ENCODE peak calls at places on chromosomes 2 and 18, in four cellular contexts. R, B, Y and M are unnamed samples.

GRCh38 chr18:2036136-2036535 is 535.2 kb downstream of the METTL4 start:
- DNase-seq in R (no peak), Y (no peak), B (no peak), M (no peak)

GRCh38 chr18:37584952-37585695 is 19.5 kb upstream of the CELF4 start:
- DNase-seq in R (no peak), Y (no peak), B (no peak), M (no peak)

GRCh38 chr18:35267809-35268208 is 22.2 kb downstream of the ZSCAN30 start:
- DNase-seq in Y (no peak), B (no peak), R (no peak), M (no peak)

GRCh38 chr2:199410130-199410529 is 47.6 kb downstream of the SATB2 start:
- DNase-seq in R (no peak), B (no peak), Y (no peak), M (no peak)

GRCh38 chr2:129729646-129730045 is 249.8 kb upstream of the RAB6C start:
- DNase-seq in Y (no peak), R (no peak), B (no peak), M (no peak)

GRCh38 chr18:73688161-73688560 is 459.5 kb downstream of the FBXO15 start:
- DNase-seq in R (no peak), B (no peak), Y (no peak), M (no peak)

GRCh38 chr2:235238537-235238936 is 255.3 kb upstream of the AGAP1 start:
- DNase-seq in B (no peak), Y (no peak), R (no peak), M (no peak)

GRCh38 chr2:137809252-137809651 is 155.0 kb upstream of the HNMT start:
- DNase-seq in B (no peak), Y (no peak), R (no peak), M (no peak)

GRCh38 chr18:12030667-12031066 is 49.4 kb downstream of the IMPA2 start:
- DNase-seq in R (no peak), B (no peak), Y (no peak), M (no peak)

GRCh38 chr2:128601298-128602037 is 282.8 kb upstream of the HS6ST1 start:
- DNase-seq in Y (no peak), B (no peak), R (no peak), M (no peak)

GRCh38 chr2:234564719-234565118 is 67.8 kb upstream of the ARL4C start:
- DNase-seq in Y (no peak), R (no peak), B (no peak), M (no peak)

GRCh38 chr2:27236626-27237025 is 19.5 kb downstream of the CAD start:
- DNase-seq in B (no peak), Y (no peak), R (no peak), M (no peak)

GRCh38 chr2:11281221-11281620 is 63.2 kb downstream of the ROCK2 start:
- DNase-seq in B (no peak), R (no peak), Y (no peak), M (no peak)

GRCh38 chr18:37403100-37403781 is 162.4 kb downstream of the CELF4 start:
- DNase-seq in B (no peak), R (no peak), Y (no peak), M (no peak)

GRCh38 chr18:46283895-46284295 is 179.7 kb downstream of the HAUS1 start:
- DNase-seq in B (no peak), Y (no peak), R (no peak), M (no peak)
- TF ChIP-seq REST in B (peak; percentile 42), Y (no peak), R (no peak), M (peak; percentile 38)

GRCh38 chr2:164613321-164613982 is 7.8 kb downstream of the GRB14 start:
- DNase-seq in B (no peak), R (no peak), Y (no peak), M (no peak)

GRCh38 chr2:164621761-164622105 is 451 bp upstream of the GRB14 start:
- DNase-seq in Y (no peak), R (no peak), B (no peak), M (peak; percentile 65)

GRCh38 chr2:164620873-164621760 is at the start of gene GRB14:
- DNase-seq in B (no peak), R (no peak), Y (peak; percentile 32), M (peak; percentile 78)

GRCh38 chr2:164622338-164623106 is 1.2 kb upstream of the GRB14 start:
- DNase-seq in Y (no peak), B (no peak), R (no peak), M (no peak)

GRCh38 chr2:164617466-164617865 is 3.8 kb downstream of the GRB14 start:
- DNase-seq in Y (no peak), R (no peak), B (no peak), M (no peak)
- TF ChIP-seq KDM1A in Y (no peak), R (no peak), B (no peak), M (no peak)

GRCh38 chr2:43041661-43042360 is 184.6 kb downstream of the ZFP36L2 start:
- DNase-seq in Y (peak; percentile 46), B (no peak), R (peak; percentile 77), M (peak; percentile 80)
- TF ChIP-seq CEBPB in Y (no peak), B (no peak), R (no peak), M (peak; percentile 13)

DNA sequence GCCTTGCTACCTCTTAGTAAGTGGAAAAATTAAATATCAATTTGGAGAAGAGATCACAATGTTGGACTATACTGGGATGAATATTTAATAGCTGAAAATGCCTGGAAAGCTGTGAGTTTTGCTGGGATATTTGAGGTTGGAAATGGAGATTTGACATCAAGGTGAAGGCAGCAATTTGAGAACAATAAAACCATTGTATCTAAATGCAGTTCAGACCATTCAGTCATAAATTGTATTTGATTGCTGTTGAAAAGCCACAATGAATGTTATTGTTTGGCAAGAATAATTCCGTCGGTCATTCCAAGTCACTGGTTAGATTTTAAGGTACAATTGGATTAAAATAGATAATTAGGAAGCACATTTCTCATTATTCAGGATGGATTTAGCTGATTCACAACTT is 325.6 kb downstream of the HRH4 start:
- DNase-seq in Y (no peak), B (no peak), R (no peak), M (no peak)
- TF ChIP-seq REST in Y (no peak), B (no peak), R (no peak), M (no peak)

DNA sequence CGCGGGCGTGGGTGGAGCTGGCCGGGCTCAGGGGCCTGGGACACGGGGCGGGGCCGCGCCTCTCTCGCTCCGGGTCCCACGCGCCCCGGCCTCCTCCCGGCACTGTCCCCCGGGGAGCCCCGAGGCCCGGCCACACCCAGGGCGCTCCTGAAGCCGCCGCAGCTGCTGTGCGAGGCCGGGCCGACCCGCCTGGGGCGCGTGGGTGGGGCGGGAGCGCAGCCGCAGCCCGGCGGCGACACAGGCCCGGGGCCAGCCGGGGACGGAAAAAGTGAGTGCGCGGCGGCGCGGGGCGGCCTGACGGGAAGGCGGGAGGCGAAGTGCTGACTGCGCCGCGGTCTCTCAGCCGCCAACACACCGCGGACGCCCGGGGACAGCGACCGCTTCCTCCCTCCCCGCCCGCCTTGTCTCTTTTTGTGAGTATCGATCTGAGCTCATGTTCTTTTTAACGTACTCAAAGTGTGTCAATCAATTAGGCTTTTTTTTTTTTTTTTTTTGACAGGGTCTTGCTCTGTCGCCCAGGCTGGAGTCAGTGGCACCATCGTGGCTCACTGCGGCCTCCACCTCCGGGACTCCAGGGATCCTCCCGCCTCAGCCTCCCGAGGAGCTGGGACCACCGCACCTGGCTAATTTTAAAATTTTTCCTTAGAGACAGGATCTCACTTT is 14.5 kb downstream of the PDCD1 start:
- DNase-seq in R (peak; percentile 83), Y (no peak), B (no peak), M (peak; percentile 45)
- TF ChIP-seq KDM1A in R (no peak), Y (no peak), B (no peak), M (no peak)

GRCh38 chr2:215171826-215172225 is 33.4 kb upstream of the ABCA12 start:
- DNase-seq in R (no peak), Y (no peak), B (no peak), M (no peak)

DNA sequence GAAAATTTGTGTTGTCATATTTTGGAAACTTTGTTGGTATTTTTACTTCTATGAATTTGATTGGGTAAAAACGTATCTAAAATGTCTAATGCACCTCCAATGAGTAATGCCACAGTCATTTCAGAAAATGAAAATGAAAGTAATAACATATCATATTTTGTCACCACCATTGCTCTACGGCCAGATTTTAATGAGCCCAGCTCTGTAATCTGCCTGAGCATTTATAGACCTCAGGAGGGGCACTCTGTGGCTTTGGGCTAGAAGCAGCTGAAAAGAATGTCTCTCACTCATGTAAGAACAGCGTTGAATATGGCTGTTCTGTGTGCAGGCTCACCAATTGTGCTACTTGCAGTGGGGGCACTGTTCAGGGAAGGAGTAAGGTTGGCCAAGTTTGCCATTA is 32.7 kb upstream of the ABCA12 start:
- DNase-seq in Y (no peak), B (peak; percentile 26), R (no peak), M (no peak)
- TF ChIP-seq CEBPB in Y (no peak), B (no peak), R (no peak), M (no peak)

DNA sequence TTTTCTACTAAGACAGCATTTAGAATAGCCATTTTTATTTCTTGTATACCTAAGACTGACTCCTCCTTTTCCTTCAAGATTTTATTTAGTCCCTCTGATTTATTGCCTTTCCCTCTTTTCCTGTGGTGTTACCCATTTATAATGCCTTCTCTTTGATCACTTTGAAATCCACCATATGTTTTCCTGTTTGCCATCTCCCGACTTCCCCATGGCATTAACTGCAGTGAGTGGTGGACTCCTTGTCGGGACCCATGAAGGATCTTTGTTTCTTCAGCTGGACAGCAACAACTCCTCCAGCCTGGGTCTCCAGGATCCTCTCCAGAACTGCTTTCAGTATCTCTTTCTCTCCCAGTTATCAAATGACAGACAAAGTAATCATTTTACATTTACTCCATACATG is 160.8 kb downstream of the CSRNP3 start:
- DNase-seq in B (no peak), Y (no peak), R (no peak), M (no peak)
- TF ChIP-seq REST in B (no peak), Y (no peak), R (no peak), M (no peak)

DNA sequence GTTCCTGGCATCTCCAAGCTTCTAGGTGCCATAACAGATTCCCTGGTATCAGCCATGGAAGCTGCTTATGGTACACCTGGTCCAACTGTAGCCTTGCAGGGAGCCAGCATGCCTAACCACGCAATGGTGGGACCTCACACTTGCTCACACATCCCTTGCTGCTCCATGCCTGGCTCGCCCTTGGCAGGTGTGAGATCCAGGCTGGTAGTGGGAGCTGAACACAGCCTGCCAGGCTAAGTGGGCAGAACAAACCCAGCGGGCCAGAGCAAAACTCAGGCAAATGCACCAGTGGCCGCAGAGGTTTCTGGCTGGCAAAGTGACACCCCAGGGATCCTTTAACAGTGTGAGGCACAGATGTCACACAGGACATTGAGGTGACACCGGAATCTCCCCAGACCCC is 185.8 kb downstream of the NDUFA10 start:
- DNase-seq in R (no peak), Y (no peak), B (no peak), M (no peak)
- TF ChIP-seq KDM1A in R (no peak), Y (no peak), B (no peak), M (no peak)

GRCh38 chr2:174473796-174474195 is 13.0 kb downstream of the GPR155 start:
- DNase-seq in R (no peak), Y (no peak), B (no peak), M (no peak)
- TF ChIP-seq CEBPB in R (no peak), Y (no peak), B (no peak), M (no peak)

GRCh38 chr2:216522892-216523502 is 24.4 kb downstream of the RPL37A start:
- DNase-seq in Y (peak; percentile 83), B (no peak), R (no peak), M (no peak)

GRCh38 chr2:216532562-216532961 is 33.9 kb downstream of the RPL37A start:
- DNase-seq in R (no peak), B (no peak), Y (peak; percentile 50), M (no peak)

GRCh38 chr2:216525972-216526371 is 27.3 kb downstream of the RPL37A start:
- DNase-seq in R (no peak), B (no peak), Y (no peak), M (no peak)

GRCh38 chr2:216526939-216527338 is 28.3 kb downstream of the RPL37A start:
- DNase-seq in R (no peak), Y (no peak), B (no peak), M (no peak)
- TF ChIP-seq REST in R (no peak), Y (no peak), B (no peak), M (no peak)